ENCODE peak calls at places on chromosome 11, in nine cellular contexts. K is fibroblast of the aortic adventitia, B is fibroblast of villous mesenchyme, M is colonic mucosa, O is ascending aorta, F is breast epithelium, W is psoas muscle, N is GM12865, X is heart left ventricle. T is an unnamed sample.

GRCh38 chr11:45532552-45532951 is 132.9 kb downstream of the CHST1 start:
- DNase-seq in K (no peak), B (no peak), M (no peak), O (no peak), F (no peak), W (no peak), N (no peak), X (no peak), T (no peak)

GRCh38 chr11:1491379-1491778 is 4.8 kb upstream of the MOB2 start:
- DNase-seq in K (no peak), B (no peak), M (no peak), O (no peak), F (no peak), W (no peak), N (no peak), X (no peak), T (no peak)

GRCh38 chr11:128564642-128565245 is 22.6 kb downstream of the ETS1 start:
- DNase-seq in K (no peak), B (no peak), M (no peak), O (no peak), F (no peak), W (no peak), N (no peak), X (no peak), T (no peak)

GRCh38 chr11:68643576-68643975 is 40.8 kb upstream of the GAL start:
- DNase-seq in K (no peak), B (peak), M (no peak), O (no peak), F (no peak), W (no peak), N (no peak), X (no peak), T (no peak)

GRCh38 chr11:120091701-120092100 is 46.2 kb downstream of the TRIM29 start:
- DNase-seq in K (peak), B (no peak), M (no peak), O (no peak), F (no peak), W (no peak), N (no peak), X (no peak), T (no peak)

GRCh38 chr11:79007811-79008294 is 433.0 kb downstream of the TENM4 start:
- DNase-seq in K (no peak), B (no peak), M (no peak), O (no peak), F (no peak), W (no peak), N (no peak), X (no peak), T (no peak)

GRCh38 chr11:109425554-109425953 is 3.6 kb downstream of the C11orf87 start:
- DNase-seq in K (no peak), B (no peak), M (no peak), O (no peak), F (no peak), W (no peak), N (no peak), X (no peak), T (no peak)

GRCh38 chr11:82720267-82720666 is 13.4 kb downstream of the FAM181B start:
- DNase-seq in K (no peak), B (no peak), M (no peak), O (no peak), F (no peak), W (no peak), N (no peak), X (no peak), T (no peak)

GRCh38 chr11:26227311-26227710 is 104.6 kb upstream of the ANO3 start:
- DNase-seq in K (peak), B (peak), M (no peak), O (no peak), F (no peak), W (no peak), N (peak), X (no peak), T (peak)

GRCh38 chr11:17699157-17700114 is 19.9 kb upstream of the MYOD1 start:
- DNase-seq in K (peak), B (peak), M (no peak), O (no peak), F (no peak), W (peak), N (no peak), X (no peak), T (no peak)

GRCh38 chr11:545171-545570 is 7.8 kb downstream of the LRRC56 start:
- DNase-seq in K (no peak), B (no peak), M (no peak), O (no peak), F (no peak), W (peak), N (no peak), X (no peak), T (no peak)

GRCh38 chr11:135073870-135074269 is 661.8 kb upstream of the B3GAT1 start:
- DNase-seq in K (no peak), B (no peak), M (no peak), O (no peak), F (no peak), W (no peak), N (no peak), X (no peak), T (no peak)

GRCh38 chr11:117972044-117972443 is 14.2 kb upstream of the IL10RA start:
- DNase-seq in K (no peak), B (no peak), M (no peak), O (no peak), F (no peak), W (no peak), N (no peak), X (no peak), T (no peak)

GRCh38 chr11:70398834-70399680 is 728 bp downstream of the CTTN start:
- DNase-seq in K (no peak), B (no peak), M (peak), O (no peak), F (no peak), W (peak), N (peak), X (no peak), T (peak)

GRCh38 chr11:131038597-131038996 is 122.3 kb upstream of the SNX19 start:
- DNase-seq in K (no peak), B (no peak), M (no peak), O (no peak), F (no peak), W (no peak), N (peak), X (no peak), T (peak)

DNA sequence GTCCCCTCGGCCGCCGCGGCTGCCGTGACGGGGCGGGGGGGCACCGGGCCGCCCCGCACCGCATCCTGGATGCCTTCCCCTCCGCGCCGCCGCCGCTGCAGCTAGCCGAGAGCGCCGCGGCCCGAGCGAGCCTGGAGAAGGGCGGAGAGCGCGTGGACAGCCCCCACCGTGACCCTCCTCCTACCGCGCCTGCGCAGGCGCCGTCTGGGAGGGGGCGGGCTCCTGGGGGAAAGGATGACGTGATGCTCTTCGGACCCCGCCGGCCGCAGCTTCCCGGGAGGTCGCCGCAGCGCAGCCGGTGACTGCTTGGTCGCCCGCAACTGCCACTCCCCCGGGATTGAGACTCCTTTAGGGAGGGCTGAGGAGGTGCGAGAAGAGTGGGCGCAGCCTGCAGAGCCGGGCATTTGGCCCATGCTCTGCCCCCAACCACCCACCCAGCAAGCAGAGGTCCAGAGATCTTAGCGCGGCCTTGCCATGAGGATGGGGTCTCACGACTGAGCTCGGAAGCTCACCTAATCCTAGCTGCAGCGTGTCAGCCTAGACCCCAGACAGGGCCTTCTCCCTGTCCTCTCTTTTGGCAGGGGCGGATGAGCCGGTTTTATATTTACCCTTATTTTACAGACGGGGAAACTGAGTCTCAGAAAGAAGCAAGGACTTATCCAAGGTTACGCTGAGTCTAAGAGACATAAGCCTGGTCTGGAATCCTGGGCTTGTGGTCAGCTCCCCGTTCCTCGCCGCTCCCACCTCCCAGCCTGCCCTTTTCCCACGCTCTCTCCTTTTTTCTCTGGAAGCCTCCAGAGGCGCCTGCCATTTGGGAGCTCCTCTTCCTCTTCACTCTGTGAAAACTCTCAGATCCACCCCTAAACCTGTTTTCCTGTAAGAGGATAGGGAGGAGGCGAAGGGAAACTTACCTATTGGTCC is at the start of gene DENND5A:
- DNase-seq in K (peak), B (peak), M (peak), O (peak), F (peak), W (peak), N (peak), X (peak), T (peak)
- TF ChIP-seq CTCF in K (no peak), B (no peak), M (no peak), O (no peak), F (no peak), W (no peak), N (no peak), X (no peak), T (no peak)

GRCh38 chr11:65900899-65901180 is 652 bp upstream of the FOSL1 start:
- DNase-seq in K (no peak), B (no peak), M (no peak), O (no peak), F (no peak), W (no peak), N (no peak), X (no peak), T (no peak)

GRCh38 chr11:65903068-65903481 is 2.9 kb upstream of the FOSL1 start:
- DNase-seq in K (peak), B (peak), M (no peak), O (no peak), F (no peak), W (no peak), N (no peak), X (no peak), T (no peak)

GRCh38 chr11:65898656-65899355 is 1.4 kb downstream of the FOSL1 start:
- DNase-seq in K (peak), B (no peak), M (no peak), O (no peak), F (no peak), W (no peak), N (no peak), X (no peak), T (no peak)

GRCh38 chr11:65899356-65900124 is 648 bp downstream of the FOSL1 start:
- DNase-seq in K (peak), B (peak), M (peak), O (no peak), F (no peak), W (peak), N (peak), X (peak), T (peak)

DNA sequence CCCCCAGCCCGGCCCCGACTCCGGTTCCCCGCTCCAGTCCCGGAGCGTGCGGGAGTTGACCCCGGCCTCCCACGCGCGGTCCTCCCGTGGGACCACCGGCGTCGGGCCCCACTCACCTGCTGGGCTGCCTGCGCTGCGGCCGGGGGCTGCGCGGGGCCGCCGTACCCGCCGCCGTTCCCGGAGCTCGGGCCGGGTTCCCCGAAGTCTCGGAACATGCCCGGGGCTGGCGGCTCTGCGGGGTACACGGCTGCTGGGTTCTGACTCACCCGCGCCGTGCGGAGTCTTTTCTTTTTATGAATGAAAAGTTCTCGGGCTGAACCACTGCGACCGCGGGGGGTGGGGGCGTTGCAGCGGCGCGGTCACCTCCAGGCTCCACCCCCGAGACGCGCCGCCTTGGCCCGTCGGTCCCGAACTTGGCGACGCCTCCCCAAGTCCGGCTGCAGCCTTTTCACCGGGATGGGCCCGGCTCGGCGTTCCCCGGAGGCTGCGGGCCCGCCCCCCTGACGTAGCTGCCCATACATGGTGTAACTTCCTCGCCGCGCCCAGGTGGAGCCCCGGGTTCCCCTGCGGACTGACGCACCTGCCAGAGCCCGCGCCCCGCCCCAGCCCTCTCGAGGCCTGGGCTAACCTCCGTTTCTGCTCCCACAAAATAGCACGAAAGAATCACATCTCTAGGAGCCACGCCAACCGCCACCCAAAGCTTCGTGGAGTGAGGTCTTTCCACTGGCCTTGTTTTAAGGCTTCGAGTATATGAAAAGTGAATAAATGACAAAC is at the start of gene FOSL1:
- DNase-seq in K (peak), B (peak), M (peak), O (peak), F (peak), W (peak), N (peak), X (peak), T (peak)
- TF ChIP-seq CTCF in K (no peak), B (no peak), M (no peak), O (no peak), F (no peak), W (no peak), N (no peak), X (no peak), T (no peak)

DNA sequence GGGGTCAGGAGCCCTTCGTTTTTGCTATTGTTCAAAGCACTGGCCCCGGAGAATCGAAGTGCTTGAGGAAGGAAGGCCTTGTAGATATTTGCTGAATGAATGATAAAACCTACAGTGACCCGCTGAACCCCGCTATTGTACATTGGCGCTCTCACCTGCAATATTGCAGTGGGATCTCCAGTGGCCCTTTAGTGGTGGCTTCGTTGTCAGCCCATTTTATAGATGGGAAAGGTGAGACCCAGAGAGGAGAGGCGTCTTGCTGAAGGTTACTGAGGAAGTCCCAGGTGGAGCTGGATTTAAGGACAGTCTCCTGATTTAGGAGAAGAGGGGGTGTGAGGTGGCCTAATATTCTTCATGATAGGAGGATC is 1.2 kb downstream of the CDC42EP2 start:
- DNase-seq in K (no peak), B (no peak), M (no peak), O (no peak), F (no peak), W (no peak), N (no peak), X (no peak), T (no peak)
- TF ChIP-seq CTCF in K (no peak), B (no peak), M (no peak), O (no peak), F (no peak), W (no peak), N (no peak), X (no peak), T (no peak)

DNA sequence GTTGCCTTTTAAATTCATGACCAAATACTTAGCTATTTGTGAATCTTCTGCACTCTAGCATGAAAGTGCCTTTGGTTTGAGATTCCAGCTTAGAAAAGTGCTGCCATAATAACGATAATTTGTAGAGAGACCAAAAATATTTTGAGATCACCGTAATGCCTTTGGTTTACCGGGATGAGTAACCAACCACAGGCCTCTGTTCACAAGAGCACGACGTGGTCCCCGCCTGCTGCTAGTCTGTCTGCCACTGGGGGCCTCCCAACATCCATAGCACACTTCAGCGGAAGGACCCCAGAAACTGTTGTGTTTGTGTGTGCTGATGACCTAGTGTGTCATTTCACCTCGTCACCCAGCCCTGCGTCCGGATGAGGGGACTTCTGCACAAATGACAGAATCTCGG is 67.0 kb upstream of the RASSF10 start:
- DNase-seq in K (no peak), B (no peak), M (no peak), O (no peak), F (no peak), W (no peak), N (peak), X (no peak), T (no peak)
- TF ChIP-seq CTCF in K (no peak), B (no peak), M (no peak), O (no peak), F (no peak), W (no peak), N (no peak), X (no peak), T (no peak)

GRCh38 chr11:34167961-34168360 is 62.5 kb downstream of the NAT10 start:
- DNase-seq in K (no peak), B (no peak), M (no peak), O (no peak), F (no peak), W (no peak), N (no peak), X (no peak), T (no peak)

GRCh38 chr11:34166806-34167740 is 61.6 kb downstream of the NAT10 start:
- DNase-seq in K (no peak), B (no peak), M (no peak), O (no peak), F (no peak), W (no peak), N (no peak), X (no peak), T (no peak)

GRCh38 chr11:34165121-34165520 is 59.7 kb downstream of the NAT10 start:
- DNase-seq in K (no peak), B (no peak), M (no peak), O (no peak), F (no peak), W (no peak), N (no peak), X (no peak), T (no peak)

GRCh38 chr11:34168642-34169051 is 63.2 kb downstream of the NAT10 start:
- DNase-seq in K (no peak), B (peak), M (no peak), O (no peak), F (no peak), W (no peak), N (no peak), X (no peak), T (no peak)

DNA sequence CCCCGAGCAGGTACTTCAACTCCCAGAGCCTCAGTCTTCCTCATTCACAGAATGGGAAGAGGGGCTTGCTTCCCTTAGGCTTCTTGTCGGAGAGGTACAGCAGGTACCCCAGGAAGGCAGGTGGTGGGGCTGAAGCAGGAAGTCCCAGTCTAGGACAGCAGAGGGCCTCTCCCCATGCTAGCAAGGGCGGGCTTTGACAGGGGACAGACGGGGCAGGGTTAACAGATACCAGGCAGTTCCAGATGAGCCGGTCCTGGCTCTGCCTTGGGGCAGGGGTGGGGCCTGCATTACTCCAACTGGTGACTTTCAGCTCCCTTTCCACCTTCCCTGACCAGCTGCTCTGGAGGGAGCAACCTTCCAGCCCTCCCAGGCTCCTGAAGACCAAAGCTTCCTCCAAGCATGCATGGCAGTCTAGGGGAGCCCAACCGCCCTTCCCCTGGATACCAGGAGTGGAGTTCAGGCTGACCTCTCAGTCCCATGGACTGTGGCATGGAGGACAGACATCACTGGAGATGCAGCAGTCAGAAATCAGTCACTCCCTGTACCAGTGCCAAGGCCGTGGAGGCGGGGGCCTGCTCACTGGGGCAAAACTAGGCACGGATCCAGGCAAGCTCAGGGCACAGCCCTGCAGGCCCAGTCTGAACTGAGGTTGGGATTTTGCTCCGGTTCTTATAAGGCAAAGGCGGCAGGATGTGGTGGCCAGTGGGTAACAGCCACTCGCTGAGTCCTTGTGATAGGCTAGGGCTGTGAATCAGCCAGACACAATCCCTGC is 60.5 kb downstream of the NAT10 start:
- DNase-seq in K (no peak), B (no peak), M (no peak), O (no peak), F (no peak), W (peak), N (no peak), X (no peak), T (no peak)
- TF ChIP-seq CTCF in K (no peak), B (no peak), M (no peak), O (no peak), F (no peak), W (no peak), N (no peak), X (no peak), T (no peak)

DNA sequence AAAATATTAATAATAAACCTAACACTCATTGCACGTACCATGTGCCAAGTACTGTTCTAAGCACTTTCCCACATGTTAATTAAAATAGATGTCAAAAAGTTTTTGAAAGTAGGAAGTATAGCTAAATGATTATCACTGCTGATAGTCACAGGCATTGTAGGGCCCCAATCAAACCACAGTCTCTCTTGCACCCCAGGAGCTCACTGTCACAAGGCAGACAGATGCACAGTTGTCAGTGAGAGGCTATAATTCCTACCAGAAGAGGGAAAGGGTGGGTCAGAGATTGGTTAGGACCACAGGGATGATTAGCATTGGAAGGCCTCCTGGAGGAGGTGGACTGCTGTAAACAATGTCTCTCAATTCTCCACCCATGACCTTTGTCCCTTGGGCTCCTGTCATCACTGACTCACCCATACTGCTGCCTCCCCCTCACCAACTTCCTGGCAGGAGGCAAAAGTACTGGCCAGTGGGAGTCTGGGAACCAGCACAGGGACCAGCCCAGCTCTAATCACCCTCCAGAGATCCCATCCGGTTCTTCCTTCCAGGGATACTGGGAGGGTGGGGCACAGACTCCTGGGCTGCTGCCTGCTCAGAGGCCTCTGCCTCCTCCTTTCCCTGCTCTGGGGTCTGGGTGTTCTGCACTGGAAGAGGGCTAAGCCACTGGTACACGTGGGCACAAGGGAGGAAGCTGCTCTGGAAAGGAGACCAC is 1.1 kb upstream of the POLD4 start:
- DNase-seq in K (peak), B (peak), M (peak), O (peak), F (no peak), W (peak), N (no peak), X (peak), T (peak)
- TF ChIP-seq CTCF in K (peak), B (peak), M (no peak), O (no peak), F (no peak), W (no peak), N (no peak), X (no peak), T (no peak)

T was measured in GM20000.